ENCODE peak calls at places on chromosomes 2 and 18, in five cellular contexts. V, P, E, K and C are unnamed samples.

GRCh38 chr2:225326969-225327368 is 72.5 kb upstream of the NYAP2 start:
- DNase-seq in E (no peak), P (no peak), K (no peak), V (no peak), C (no peak)

GRCh38 chr18:10299686-10300085 is 154.7 kb upstream of the APCDD1 start:
- DNase-seq in E (peak; percentile 34), V (no peak), K (peak; percentile 88), P (no peak), C (no peak)

GRCh38 chr2:207163815-207164747 is 1.7 kb downstream of the KLF7 start:
- DNase-seq in V (no peak), P (no peak), E (no peak), K (peak; percentile 34), C (peak; percentile 55)

GRCh38 chr2:158024288-158024898 is 77.3 kb upstream of the UPP2 start:
- DNase-seq in E (peak; percentile 15), K (peak; percentile 42), P (peak; percentile 27), V (peak; percentile 73), C (peak; percentile 54)

GRCh38 chr2:200104015-200104414 is 148.6 kb downstream of the MAIP1 start:
- DNase-seq in V (no peak), P (no peak), E (no peak), K (no peak), C (peak; percentile 23)

GRCh38 chr2:232417489-232417888 is 10.8 kb downstream of the ALPG start:
- DNase-seq in V (no peak), P (no peak), K (no peak), E (no peak), C (no peak)

GRCh38 chr2:37414470-37414949 is 70.1 kb downstream of the QPCT start:
- DNase-seq in P (peak; percentile 18), K (peak; percentile 58), E (peak; percentile 48), V (peak; percentile 81), C (peak; percentile 73)

GRCh38 chr2:19850056-19850455 is 51.7 kb downstream of the TTC32 start:
- DNase-seq in E (no peak), V (no peak), K (no peak), P (no peak), C (no peak)

GRCh38 chr2:241417626-241418025 is 61.5 kb downstream of the FARP2 start:
- DNase-seq in V (no peak), E (no peak), P (no peak), K (no peak), C (no peak)

GRCh38 chr2:68811364-68811763 is 59.8 kb downstream of the BMP10 start:
- DNase-seq in E (no peak), V (peak; percentile 30), K (peak; percentile 24), P (no peak), C (no peak)

GRCh38 chr2:219435701-219436100 is 1.1 kb downstream of the SPEG start:
- DNase-seq in P (no peak), V (no peak), K (no peak), E (no peak), C (no peak)

GRCh38 chr2:147789720-147790119 is 55.1 kb upstream of the ACVR2A start:
- DNase-seq in P (no peak), V (peak; percentile 33), E (no peak), K (peak; percentile 41), C (peak; percentile 50)